ENCODE peak calls at places on chromosomes 5 and 9, in four cellular contexts. D is right lobe of liver, U is stomach, K is HCT116. S is an unnamed sample. For H3K4me1, the result is how much of the 10 kb centered on the place peaks cover.

GRCh38 chr9:89360465-89360864 is 42.2 kb downstream of the SECISBP2 start:
- DNase-seq in K (no peak), D (no peak), U (no peak), S (no peak)

GRCh38 chr9:95077053-95077765 is 240.3 kb downstream of the FANCC start:
- DNase-seq in D (no peak), U (peak), K (no peak), S (no peak)

GRCh38 chr9:112322701-112323377 is 10.6 kb downstream of the PTBP3 start:
- DNase-seq in K (no peak), U (no peak), D (no peak), S (no peak)

GRCh38 chr9:135037521-135038250 is 49.8 kb upstream of the OLFM1 start:
- DNase-seq in U (peak), K (no peak), D (no peak), S (peak)

GRCh38 chr9:91689006-91689405 is 261.0 kb downstream of the ROR2 start:
- DNase-seq in D (no peak), K (no peak), U (no peak), S (no peak)

GRCh38 chr5:132759114-132760042 is 12.2 kb downstream of the CCNI2 start:
- DNase-seq in U (no peak), K (no peak), D (no peak), S (no peak)

GRCh38 chr9:84937086-84937670 is 267.6 kb downstream of the NTRK2 start:
- DNase-seq in D (no peak), U (no peak), K (no peak), S (no peak)

GRCh38 chr5:1744393-1745189 is 55.0 kb downstream of the MRPL36 start:
- DNase-seq in U (no peak), K (no peak), D (no peak), S (peak)

DNA sequence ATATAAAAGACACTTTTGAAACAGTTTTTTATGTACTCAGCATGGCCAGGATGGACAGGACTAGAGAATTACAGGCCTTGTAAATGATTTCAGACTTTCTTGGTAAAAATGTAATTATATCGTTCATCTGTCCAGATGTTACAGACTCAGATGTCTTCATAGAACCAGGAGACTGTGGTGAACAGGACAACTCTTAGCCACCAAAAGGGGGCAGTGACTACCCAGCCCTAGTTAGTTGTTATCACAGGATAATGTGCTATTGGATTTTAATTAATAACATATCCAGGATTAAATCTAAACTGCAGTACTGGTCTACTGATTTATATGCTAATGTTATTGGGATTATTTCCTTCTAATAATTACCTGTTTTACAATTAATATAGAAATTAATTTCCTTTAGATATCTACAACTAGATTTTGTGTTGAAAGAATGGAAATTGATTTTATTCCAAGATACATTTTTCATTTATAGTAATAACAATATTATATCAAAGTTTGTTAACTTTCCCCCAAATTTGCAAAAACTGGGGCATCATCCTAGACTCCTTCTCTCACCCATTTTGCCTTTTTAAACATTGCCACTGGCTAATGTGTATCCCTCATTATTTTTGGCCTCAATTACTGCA is 99.4 kb downstream of the MTREX start:
- DNase-seq in U (no peak), K (peak), D (no peak), S (no peak)
- TF ChIP-seq CTCF in U (peak), K (peak), D (peak), S (no peak)

GRCh38 chr5:141875795-141876627 is 2.2 kb downstream of the PCDH1 start:
- DNase-seq in K (no peak), U (peak), D (peak), S (peak)
- TF ChIP-seq POLR2A in K (no peak), U (no peak), D (peak), S (no peak)

GRCh38 chr5:173321886-173322285 is 6.3 kb downstream of the STC2 start:
- DNase-seq in D (no peak), U (no peak), K (no peak), S (no peak)
- H3K4me1 ChIP-seq in D (under half), U (under half), K (under half), S (under half)

DNA sequence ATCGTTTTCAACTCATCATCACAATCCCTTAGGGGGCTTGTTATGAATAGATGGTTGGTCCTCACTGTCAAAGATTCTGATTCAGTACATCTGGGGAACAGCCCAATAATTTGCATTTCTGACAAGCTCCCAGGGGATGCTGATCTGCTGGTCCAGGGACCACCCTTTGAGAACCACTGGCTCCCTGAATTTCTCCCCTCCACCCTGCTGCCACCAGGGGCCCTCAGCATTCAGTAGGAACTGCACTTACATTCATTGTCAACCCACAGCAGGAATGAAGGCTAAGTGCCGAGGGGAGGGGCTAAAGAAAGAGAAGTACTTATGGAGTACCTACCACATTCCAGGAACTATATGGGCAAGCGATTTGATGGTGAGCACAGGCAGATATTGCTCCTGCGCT is 85.9 kb downstream of the BOD1 start:
- DNase-seq in K (peak), D (no peak), U (no peak), S (no peak)
- TF ChIP-seq CTCF in K (peak), D (no peak), U (no peak), S (no peak)

GRCh38 chr9:97411789-97412627 is at the start of gene TDRD7:
- DNase-seq in U (peak), K (peak), D (peak), S (peak)
- TF ChIP-seq POLR2A in U (no peak), K (no peak), D (peak), S (no peak)

GRCh38 chr5:138963763-138964371 is 88.7 kb upstream of the LRRTM2 start:
- DNase-seq in K (no peak), U (no peak), D (no peak), S (no peak)

GRCh38 chr5:138966236-138966985 is 91.3 kb upstream of the LRRTM2 start:
- DNase-seq in D (no peak), U (no peak), K (no peak), S (no peak)

GRCh38 chr5:138965631-138966030 is 90.5 kb upstream of the LRRTM2 start:
- DNase-seq in D (no peak), K (no peak), U (no peak), S (no peak)

GRCh38 chr5:138962619-138963370 is 87.7 kb upstream of the LRRTM2 start:
- DNase-seq in K (no peak), U (no peak), D (no peak), S (no peak)

GRCh38 chr5:138964547-138965174 is 89.5 kb upstream of the LRRTM2 start:
- DNase-seq in D (no peak), U (no peak), K (no peak), S (no peak)
- H3K4me1 ChIP-seq in D (under half), U (under half), K (under half), S (under half)

DNA sequence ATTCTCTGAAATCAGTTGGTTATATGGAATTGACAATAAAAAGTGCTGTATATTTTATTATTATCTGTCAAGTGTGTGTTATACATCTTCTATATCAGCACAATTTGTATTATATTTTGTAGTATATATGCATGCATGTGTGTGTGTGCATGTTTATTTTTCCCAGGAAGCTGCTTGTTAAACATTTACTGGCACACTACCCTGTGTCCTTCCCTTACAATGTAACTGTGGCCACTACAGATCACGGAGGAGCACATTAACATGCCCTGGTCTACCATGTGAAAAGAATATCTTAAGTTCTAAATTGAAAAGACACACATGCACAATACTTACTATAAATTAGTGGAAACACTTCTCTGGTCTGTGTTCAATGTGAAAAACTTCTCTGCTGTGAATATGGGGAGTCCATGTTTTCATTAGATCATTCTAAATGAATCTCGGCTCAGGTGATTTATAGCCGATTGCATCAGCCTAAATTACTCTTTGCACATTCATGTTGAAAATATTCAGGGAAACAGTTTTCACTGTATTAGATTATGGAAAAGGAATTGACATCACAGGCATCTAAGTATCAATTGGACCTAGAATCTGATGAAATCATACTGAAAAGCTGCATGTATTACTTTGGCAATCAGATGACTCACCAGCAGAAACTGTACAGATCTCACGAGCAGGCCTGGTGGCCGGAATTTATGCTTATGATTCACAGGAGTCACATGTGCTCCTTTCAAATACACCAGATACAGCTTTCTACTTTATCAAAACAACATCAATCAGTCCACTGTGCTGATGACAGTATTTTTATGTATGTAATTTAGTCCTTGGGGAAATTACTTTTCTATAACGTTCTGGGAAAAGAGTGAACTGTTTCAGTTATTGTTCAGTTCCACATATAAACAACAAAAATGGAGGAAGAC is 39.4 kb downstream of the LURAP1L start:
- DNase-seq in D (peak), K (peak), U (peak), S (no peak)
- TF ChIP-seq CTCF in D (no peak), K (peak), U (peak), S (no peak)

DNA sequence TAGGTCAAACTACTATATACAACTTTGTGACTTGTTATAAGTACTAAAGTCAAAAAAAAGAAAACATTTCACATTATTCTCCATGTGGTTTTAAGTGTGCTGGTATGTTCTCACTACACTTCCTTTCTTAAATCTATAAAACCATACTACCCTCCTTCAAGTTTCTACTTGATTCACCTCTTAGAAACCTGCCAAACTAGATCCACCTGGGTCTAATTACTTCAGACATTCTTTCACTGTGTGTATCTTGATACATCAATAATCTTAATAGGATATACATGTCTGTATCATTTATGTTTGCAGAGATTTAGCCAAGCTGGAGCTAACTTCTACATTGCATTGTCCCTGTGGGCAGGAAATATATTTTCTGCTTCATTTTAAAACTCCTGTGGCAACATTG is 1012.6 kb downstream of the EFNA5 start:
- DNase-seq in U (no peak), D (no peak), K (no peak), S (no peak)
- TF ChIP-seq POLR2A in U (no peak), D (no peak), K (no peak), S (no peak)

GRCh38 chr5:14264605-14265316 is 121.6 kb downstream of the TRIO start:
- DNase-seq in D (peak), K (peak), U (peak), S (peak)
- H3K4me1 ChIP-seq in D (under half), K (half or more), U (under half), S (under half)

GRCh38 chr9:123823194-123823947 is 106.6 kb downstream of the DENND1A start:
- DNase-seq in K (no peak), U (no peak), D (no peak), S (no peak)

GRCh38 chr9:123820139-123820538 is 109.8 kb downstream of the DENND1A start:
- DNase-seq in K (no peak), U (no peak), D (no peak), S (no peak)

GRCh38 chr9:123828449-123828848 is 101.5 kb downstream of the DENND1A start:
- DNase-seq in K (no peak), D (no peak), U (no peak), S (no peak)

GRCh38 chr9:123825337-123825736 is 104.6 kb downstream of the DENND1A start:
- DNase-seq in D (no peak), K (no peak), U (no peak), S (no peak)
- TF ChIP-seq CTCF in D (no peak), K (peak), U (no peak), S (no peak)